ENCODE peak calls at places on chromosomes 12 and 14, in seven cellular contexts. L is lung microvascular endothelial cell; K is upper lobe of right lung; G is stimulated activated naive B cell treated with anti-CD40 and anti-IgM and Interleukin-4, amounts not matched to agents 10 μg/mL and 1 μg/mL and 100 μg/mL, for 72 hours; R is NCI-H748 treated with DMSO at 0.1 percent for 48 hours; N is CD4-positive, alpha-beta T cell; Q is T-helper 9 cell. F is an unnamed sample.

GRCh38 chr12:32586390-32586789 is 92.7 kb upstream of the DNM1L start:
- DNase-seq in R (no peak), N (no peak), G (no peak), K (no peak), Q (no peak), L (peak; percentile 89), F (no peak)

GRCh38 chr12:4506870-4507269 is 31.8 kb upstream of the RAD51AP1 start:
- DNase-seq in N (no peak), G (no peak), K (no peak), R (no peak), Q (no peak), L (peak; percentile 10), F (no peak)

GRCh38 chr12:28222081-28222700 is 31.9 kb downstream of the CCDC91 start:
- DNase-seq in L (no peak), Q (peak; percentile 21), K (no peak), N (peak; percentile 27), G (no peak), R (no peak), F (no peak)

GRCh38 chr12:22672951-22673350 is 48.0 kb downstream of the ETNK1 start:
- DNase-seq in L (peak; percentile 23), K (no peak), N (no peak), R (no peak), Q (no peak), G (no peak), F (no peak)

GRCh38 chr14:76514599-76514998 is 138.7 kb downstream of the ESRRB start:
- DNase-seq in G (no peak), Q (no peak), N (no peak), R (no peak), L (peak; percentile 39), K (peak; percentile 37), F (no peak)

GRCh38 chr12:8785499-8785898 is 36.9 kb upstream of the A2ML1 start:
- DNase-seq in K (no peak), L (no peak), G (no peak), N (no peak), Q (no peak), R (no peak), F (no peak)

GRCh38 chr12:105696-106095 is 39.1 kb downstream of the IQSEC3 start:
- DNase-seq in G (no peak), L (no peak), R (no peak), N (no peak), K (peak; percentile 34), Q (no peak), F (peak; percentile 18)

GRCh38 chr14:34064349-34064748 is 113.5 kb upstream of the EGLN3 start:
- DNase-seq in R (no peak), K (no peak), L (no peak), Q (no peak), G (no peak), N (no peak), F (peak; percentile 87)

GRCh38 chr12:92244036-92244435 is 98.4 kb upstream of the BTG1 start:
- DNase-seq in R (no peak), Q (no peak), K (no peak), L (peak; percentile 75), N (no peak), G (no peak), F (peak; percentile 73)

GRCh38 chr14:77489051-77489450 is 9.6 kb downstream of the ISM2 start:
- DNase-seq in L (no peak), R (no peak), G (no peak), Q (no peak), N (no peak), K (no peak), F (no peak)

GRCh38 chr12:121953695-121954094 is 35.3 kb downstream of the CFAP251 start:
- DNase-seq in Q (no peak), L (no peak), N (no peak), G (no peak), K (no peak), R (peak; percentile 16), F (no peak)

F was measured in sigmoid colon.